ENCODE peak calls at places on chromosome 2, in six cellular contexts. V is A549, Y is NB4, X is K562, P is HepG2, K is endothelial cell of umbilical vein. G is an unnamed sample.

GRCh38 chr2:69629921-69630608 is 13.5 kb downstream of the AAK1 start:
- DNase-seq in X (no peak), K (no peak), Y (no peak), V (no peak), P (no peak), G (no peak)

GRCh38 chr2:111900859-111901258 is 2.5 kb downstream of the MERTK start:
- DNase-seq in P (peak), X (no peak), K (peak), Y (peak), V (peak), G (no peak)

GRCh38 chr2:168160897-168161296 is 86.5 kb downstream of the STK39 start:
- DNase-seq in K (no peak), V (peak), P (peak), Y (peak), X (peak), G (no peak)

GRCh38 chr2:64586883-64587481 is 62.9 kb downstream of the AFTPH start:
- DNase-seq in P (peak), V (peak), X (peak), Y (peak), K (peak), G (no peak)

GRCh38 chr2:132915812-132916211 is 245.8 kb upstream of the LYPD1 start:
- DNase-seq in X (no peak), K (no peak), V (no peak), Y (no peak), P (no peak), G (no peak)

GRCh38 chr2:10949835-10950234 is 38.1 kb downstream of the KCNF1 start:
- DNase-seq in V (no peak), X (no peak), K (no peak), P (no peak), Y (no peak), G (no peak)

GRCh38 chr2:149365826-149366583 is 35.6 kb downstream of the LYPD6 start:
- DNase-seq in Y (no peak), K (peak), X (no peak), P (peak), V (no peak), G (no peak)

GRCh38 chr2:29010946-29011649 is 30.0 kb downstream of the TOGARAM2 start:
- DNase-seq in K (no peak), V (no peak), Y (peak), P (no peak), X (no peak), G (no peak)

GRCh38 chr2:71157124-71157802 is 26.8 kb downstream of the MPHOSPH10 start:
- DNase-seq in K (peak), X (peak), P (peak), V (peak), Y (peak), G (no peak)

GRCh38 chr2:202639233-202639632 is 4.5 kb downstream of the FAM117B start:
- DNase-seq in Y (no peak), V (no peak), P (no peak), X (no peak), K (no peak), G (no peak)

GRCh38 chr2:61436092-61436491 is 34.8 kb downstream of the USP34 start:
- DNase-seq in Y (no peak), P (no peak), K (no peak), X (no peak), V (no peak), G (no peak)

GRCh38 chr2:187542123-187542522 is 12.1 kb downstream of the TFPI start:
- DNase-seq in P (no peak), K (no peak), V (no peak), Y (no peak), X (no peak), G (no peak)

GRCh38 chr2:5846881-5847280 is 154.7 kb downstream of the SOX11 start:
- DNase-seq in K (no peak), X (no peak), V (no peak), P (no peak), Y (no peak), G (no peak)

GRCh38 chr2:40488101-40488598 is 36.3 kb upstream of the SLC8A1 start:
- DNase-seq in P (peak), Y (peak), X (no peak), K (peak), V (peak), G (no peak)

GRCh38 chr2:78535395-78535794 is 490.1 kb upstream of the REG3G start:
- DNase-seq in K (no peak), Y (no peak), X (no peak), V (no peak), P (peak), G (no peak)

GRCh38 chr2:118842687-118843491 is 4.6 kb downstream of the EN1 start:
- DNase-seq in X (no peak), K (peak), V (no peak), Y (no peak), P (no peak), G (no peak)

GRCh38 chr2:65353927-65354326 is 78.5 kb downstream of the SPRED2 start:
- DNase-seq in V (no peak), P (no peak), Y (no peak), K (no peak), X (no peak), G (no peak)

GRCh38 chr2:180015951-180016709 is 9.0 kb upstream of the CWC22 start:
- DNase-seq in K (no peak), X (no peak), V (no peak), P (no peak), Y (no peak), G (no peak)

GRCh38 chr2:11368059-11368572 is 23.7 kb upstream of the ROCK2 start:
- DNase-seq in Y (no peak), X (no peak), K (peak), P (no peak), V (no peak), G (no peak)

GRCh38 chr2:191951832-191952231 is 104.9 kb upstream of the CAVIN2 start:
- DNase-seq in V (no peak), Y (no peak), X (no peak), P (no peak), K (no peak), G (no peak)

GRCh38 chr2:219350215-219350937 is 17.8 kb upstream of the RESP18 start:
- DNase-seq in K (no peak), Y (no peak), V (no peak), X (no peak), P (no peak), G (no peak)

GRCh38 chr2:168545439-168546082 is 89.5 kb downstream of the CERS6 start:
- DNase-seq in K (no peak), P (no peak), V (peak), Y (no peak), X (no peak), G (no peak)

GRCh38 chr2:73933194-73933593 is 6.5 kb downstream of the DGUOK start:
- DNase-seq in Y (no peak), P (no peak), K (no peak), V (no peak), X (no peak), G (no peak)

GRCh38 chr2:53174539-53174938 is 593.1 kb upstream of the CHAC2 start:
- DNase-seq in Y (no peak), P (no peak), K (no peak), V (no peak), X (no peak), G (no peak)

GRCh38 chr2:187964742-187965141 is 326.9 kb upstream of the GULP1 start:
- DNase-seq in X (no peak), K (no peak), P (no peak), Y (no peak), V (no peak), G (no peak)

GRCh38 chr2:24613154-24613814 is 122.2 kb downstream of the NCOA1 start:
- DNase-seq in Y (peak), V (peak), P (peak), K (peak), X (no peak), G (peak)

GRCh38 chr2:33167655-33168245 is 221.0 kb downstream of the LTBP1 start:
- DNase-seq in X (no peak), P (no peak), Y (no peak), V (no peak), K (no peak), G (no peak)

GRCh38 chr2:227472265-227473018 is 486 bp downstream of the AGFG1 start:
- DNase-seq in K (peak), X (peak), P (no peak), V (no peak), Y (peak), G (no peak)

GRCh38 chr2:220394433-220394832 is 767.0 kb downstream of the SLC4A3 start:
- DNase-seq in V (peak), K (no peak), Y (no peak), X (no peak), P (no peak), G (no peak)

GRCh38 chr2:226079677-226080076 is 680.2 kb downstream of the NYAP2 start:
- DNase-seq in P (no peak), K (no peak), Y (peak), X (no peak), V (no peak), G (no peak)

GRCh38 chr2:23124214-23124735 is 260.7 kb upstream of the KLHL29 start:
- DNase-seq in Y (no peak), V (no peak), P (no peak), K (no peak), X (no peak), G (no peak)

GRCh38 chr2:176091329-176092258 is 927 bp upstream of the HOXD13 start:
- DNase-seq in K (no peak), V (no peak), Y (no peak), X (no peak), P (no peak), G (no peak)
- TF ChIP-seq POLR2A in K (no peak), V (no peak), Y (no peak), X (no peak), P (no peak), G (no peak)

GRCh38 chr2:234951386-234952269 is at the start of gene SH3BP4:
- DNase-seq in K (peak), P (peak), Y (no peak), V (peak), X (peak), G (no peak)

GRCh38 chr2:234949762-234950434 is 1.9 kb upstream of the SH3BP4 start:
- DNase-seq in Y (no peak), K (peak), V (no peak), P (peak), X (no peak), G (no peak)

GRCh38 chr2:234952270-234953115 is 676 bp downstream of the SH3BP4 start:
- DNase-seq in K (peak), Y (no peak), V (peak), P (no peak), X (no peak), G (no peak)

GRCh38 chr2:234950435-234950729 is 1.4 kb upstream of the SH3BP4 start:
- DNase-seq in X (no peak), K (no peak), Y (no peak), V (no peak), P (no peak), G (no peak)

GRCh38 chr2:234950730-234951385 is 959 bp upstream of the SH3BP4 start:
- DNase-seq in X (no peak), K (peak), Y (no peak), P (no peak), V (no peak), G (no peak)
- TF ChIP-seq MYC in X (no peak), K (no peak), Y (no peak), P (no peak), V (no peak), G (no peak)

GRCh38 chr2:207530160-207531023 is 630 bp downstream of the CREB1 start:
- DNase-seq in V (peak), K (peak), P (peak), Y (peak), X (peak), G (no peak)
- TF ChIP-seq POLR2A in V (no peak), K (no peak), P (no peak), Y (peak), X (no peak), G (peak)

GRCh38 chr2:135072125-135072997 is 20.3 kb downstream of the RAB3GAP1 start:
- DNase-seq in K (no peak), V (peak), P (no peak), Y (peak), X (no peak), G (no peak)
- TF ChIP-seq MYC in K (no peak), V (no peak), P (no peak), Y (no peak), X (no peak), G (no peak)

GRCh38 chr2:44246840-44247369 is 28.4 kb upstream of the SLC3A1 start:
- DNase-seq in Y (peak), K (no peak), X (no peak), V (no peak), P (no peak), G (no peak)

GRCh38 chr2:44244135-44244871 is 31.0 kb upstream of the SLC3A1 start:
- DNase-seq in K (peak), Y (peak), V (peak), X (peak), P (peak), G (no peak)

GRCh38 chr2:44246436-44246835 is 28.8 kb upstream of the SLC3A1 start:
- DNase-seq in P (no peak), X (no peak), K (no peak), V (no peak), Y (no peak), G (no peak)

GRCh38 chr2:44242929-44243328 is 32.4 kb upstream of the SLC3A1 start:
- DNase-seq in Y (no peak), V (no peak), P (no peak), K (no peak), X (no peak), G (no peak)

DNA sequence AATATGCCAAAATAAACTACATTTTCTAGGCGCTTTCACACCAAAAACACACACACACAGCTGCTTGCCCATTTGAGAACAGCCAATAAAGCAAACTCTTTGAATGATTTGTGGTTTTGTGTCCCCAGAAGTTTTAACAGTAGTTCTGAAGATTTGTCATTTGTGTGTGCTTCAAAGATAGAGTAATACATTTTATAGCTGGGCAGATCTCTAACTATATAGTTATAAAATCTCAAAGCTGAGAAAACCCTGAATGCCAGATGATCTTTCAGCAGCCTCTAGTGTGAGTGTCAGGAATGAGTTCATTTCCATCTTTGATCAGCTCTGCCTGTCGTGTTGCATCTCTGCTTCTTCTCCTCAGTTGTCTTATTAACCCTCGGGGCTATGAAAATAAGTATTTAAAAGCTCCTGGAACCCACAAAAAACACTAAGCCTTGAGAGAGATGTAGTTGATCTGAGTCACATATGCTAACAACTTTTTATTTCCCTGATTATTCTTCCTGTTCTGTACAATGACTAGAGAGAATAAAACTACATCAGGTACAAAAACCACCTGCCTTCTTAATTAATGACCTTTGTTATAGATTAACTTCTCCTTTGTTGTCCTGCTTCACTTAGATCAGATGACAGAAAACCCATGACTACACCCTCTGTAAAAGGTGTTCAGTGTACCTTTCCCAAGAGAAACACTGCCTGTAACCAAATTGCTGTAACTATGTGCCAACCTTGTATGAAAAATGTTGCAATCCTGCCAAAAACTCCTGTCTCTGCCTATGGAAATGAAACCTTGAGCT is 30.0 kb upstream of the SLC3A1 start:
- DNase-seq in X (no peak), P (no peak), K (no peak), Y (no peak), V (peak), G (no peak)
- TF ChIP-seq POLR2A in X (no peak), P (no peak), K (no peak), Y (no peak), V (no peak), G (no peak)

GRCh38 chr2:20519309-20519708 is 72.4 kb downstream of the RHOB start:
- DNase-seq in Y (no peak), V (no peak), P (no peak), K (no peak), X (no peak), G (no peak)

GRCh38 chr2:20516291-20516645 is 69.4 kb downstream of the RHOB start:
- DNase-seq in P (no peak), Y (no peak), K (no peak), V (no peak), X (no peak), G (no peak)

GRCh38 chr2:20514596-20515269 is 67.9 kb downstream of the RHOB start:
- DNase-seq in P (no peak), X (no peak), V (peak), Y (no peak), K (peak), G (no peak)

GRCh38 chr2:20515293-20516220 is 68.7 kb downstream of the RHOB start:
- DNase-seq in K (no peak), X (no peak), P (no peak), V (no peak), Y (no peak), G (no peak)

DNA sequence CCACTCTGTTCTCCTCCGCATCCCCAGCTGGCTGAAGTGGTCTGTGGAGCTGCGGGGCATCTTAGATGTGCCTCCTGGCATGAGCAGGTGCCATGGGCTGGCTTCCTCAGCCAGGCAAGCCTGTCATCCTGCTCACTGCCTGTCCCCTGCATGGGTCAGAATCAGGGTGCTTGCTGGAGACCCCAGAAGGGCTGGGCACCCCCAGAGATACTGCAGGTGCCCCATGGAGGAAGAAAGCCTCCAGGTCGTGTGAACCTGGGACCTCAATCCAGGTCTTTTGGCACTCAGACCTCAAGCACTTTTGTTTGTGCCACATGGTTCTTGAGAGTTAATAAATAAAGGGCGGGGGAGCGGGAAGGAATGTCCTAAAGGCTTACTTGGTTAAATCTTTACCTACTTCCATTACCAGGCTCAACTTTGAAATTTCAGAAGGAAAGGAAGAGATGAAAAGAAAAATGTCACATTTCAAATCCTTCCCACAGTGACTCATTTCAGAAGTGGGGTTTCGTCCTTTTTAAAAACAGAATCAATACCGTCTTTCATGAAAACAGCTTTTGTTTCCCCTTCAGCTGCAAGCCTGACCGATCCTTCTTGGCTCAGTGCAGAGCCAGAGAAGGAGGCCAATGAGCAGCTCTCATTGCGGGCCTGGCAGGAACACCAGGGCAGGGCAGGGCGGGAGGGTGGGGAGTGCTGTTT is 69.9 kb downstream of the RHOB start:
- DNase-seq in K (peak), X (no peak), Y (no peak), V (no peak), P (peak), G (peak)
- TF ChIP-seq MYC in K (no peak), X (no peak), Y (no peak), V (no peak), P (no peak), G (no peak)